ENCODE peak calls at places on chromosomes 6 and 20, in eight cellular contexts. M is HepG2, A is endothelial cell of umbilical vein, U is psoas muscle, Z is upper lobe of right lung, F is fibroblast of lung, I is adrenal gland, K is testis. T is an unnamed sample.

GRCh38 chr20:19757487-19757972 is 528 bp upstream of the RIN2 start:
- DNase-seq in K (peak; percentile 83), A (peak; percentile 80), I (peak; percentile 85), Z (peak; percentile 91), M (peak; percentile 60), F (peak; percentile 77), U (peak; percentile 88), T (no peak)

GRCh38 chr20:37879843-37880242 is 23.1 kb upstream of the VSTM2L start:
- DNase-seq in U (no peak), M (no peak), K (no peak), Z (no peak), F (no peak), I (no peak), A (no peak), T (no peak)

GRCh38 chr6:121917834-121918559 is 481.5 kb upstream of the HSF2 start:
- DNase-seq in A (peak; percentile 7), F (peak; percentile 40), Z (no peak), K (no peak), U (no peak), I (no peak), M (no peak), T (no peak)

GRCh38 chr20:59723607-59724456 is 119.5 kb downstream of the PHACTR3 start:
- DNase-seq in Z (peak; percentile 49), I (no peak), K (no peak), F (no peak), A (no peak), M (no peak), U (no peak), T (peak; percentile 15)

GRCh38 chr6:169162249-169162967 is 91.2 kb downstream of the THBS2 start:
- DNase-seq in U (no peak), I (no peak), F (no peak), K (no peak), A (no peak), M (no peak), Z (no peak), T (no peak)

GRCh38 chr6:21360353-21360752 is 233.2 kb upstream of the SOX4 start:
- DNase-seq in M (no peak), U (no peak), A (no peak), Z (no peak), I (no peak), F (no peak), K (no peak), T (no peak)

GRCh38 chr6:13711384-13711725 is 280 bp downstream of the RANBP9 start:
- DNase-seq in F (peak; percentile 65), A (no peak), Z (no peak), U (no peak), K (no peak), M (no peak), I (peak; percentile 69), T (no peak)

GRCh38 chr6:42295688-42296087 is 78.0 kb upstream of the MRPS10 start:
- DNase-seq in M (no peak), K (no peak), I (no peak), U (no peak), F (no peak), A (no peak), Z (no peak), T (no peak)

GRCh38 chr6:110190726-110191125 is 10.5 kb downstream of the CDC40 start:
- DNase-seq in I (no peak), A (no peak), Z (no peak), M (no peak), K (no peak), U (no peak), F (no peak), T (no peak)

GRCh38 chr6:147037881-147038280 is 166.3 kb upstream of the STXBP5 start:
- DNase-seq in A (no peak), F (no peak), Z (no peak), U (no peak), K (no peak), I (no peak), M (no peak), T (no peak)

GRCh38 chr6:44285552-44286284 is 15.5 kb downstream of the TMEM151B start:
- DNase-seq in A (no peak), K (no peak), Z (no peak), M (no peak), I (no peak), U (no peak), F (peak; percentile 8), T (peak; percentile 45)

GRCh38 chr6:125363360-125364121 is 61.8 kb upstream of the HDDC2 start:
- DNase-seq in F (peak; percentile 58), K (peak; percentile 94), A (peak; percentile 64), Z (peak; percentile 64), U (peak; percentile 54), I (peak; percentile 41), M (peak; percentile 10), T (peak; percentile 85)

GRCh38 chr6:136717297-136717990 is 74.8 kb downstream of the MAP3K5 start:
- DNase-seq in U (no peak), A (peak; percentile 70), F (peak; percentile 51), Z (no peak), K (no peak), M (no peak), I (no peak), T (no peak)

GRCh38 chr6:32146687-32147086 is 5.1 kb downstream of the PRRT1 start:
- DNase-seq in K (no peak), I (no peak), A (no peak), M (no peak), Z (no peak), U (no peak), F (no peak), T (no peak)

GRCh38 chr6:156269751-156270369 is 507.3 kb upstream of the ARID1B start:
- DNase-seq in A (no peak), M (no peak), K (no peak), Z (no peak), I (no peak), U (no peak), F (no peak), T (no peak)

GRCh38 chr6:56953597-56954388 is 1.1 kb upstream of the BEND6 start:
- DNase-seq in M (no peak), I (no peak), U (no peak), F (no peak), Z (no peak), A (peak; percentile 19), K (no peak), T (peak; percentile 26)

GRCh38 chr20:31695849-31696804 is 26.5 kb downstream of the BCL2L1 start:
- DNase-seq in F (peak; percentile 74), M (peak; percentile 100), I (peak; percentile 87), A (peak; percentile 54), U (peak; percentile 77), K (no peak), Z (no peak), T (no peak)

GRCh38 chr6:49744259-49744658 is at the start of gene CRISP3:
- DNase-seq in U (no peak), Z (no peak), K (no peak), A (no peak), F (no peak), I (no peak), M (peak; percentile 9), T (no peak)

GRCh38 chr6:151546941-151547659 is 53.3 kb downstream of the CCDC170 start:
- DNase-seq in K (peak; percentile 26), U (no peak), F (no peak), I (no peak), A (no peak), M (no peak), Z (no peak), T (no peak)

GRCh38 chr6:14270925-14271791 is 153.6 kb downstream of the CD83 start:
- DNase-seq in K (no peak), M (no peak), Z (no peak), A (no peak), U (peak; percentile 22), I (no peak), F (peak; percentile 98), T (no peak)

GRCh38 chr20:14617123-14617522 is 279.7 kb upstream of the FLRT3 start:
- DNase-seq in I (no peak), F (peak; percentile 7), U (no peak), K (no peak), Z (no peak), M (no peak), A (no peak), T (no peak)

GRCh38 chr6:30685977-30686907 is at the start of gene PPP1R18:
- DNase-seq in M (no peak), K (peak; percentile 64), Z (peak; percentile 89), I (peak; percentile 85), F (no peak), U (peak; percentile 87), A (peak; percentile 28), T (peak; percentile 72)

GRCh38 chr6:112663705-112664104 is 316.6 kb downstream of the RFPL4B start:
- DNase-seq in F (no peak), A (no peak), U (no peak), M (no peak), K (no peak), I (no peak), Z (no peak), T (no peak)

DNA sequence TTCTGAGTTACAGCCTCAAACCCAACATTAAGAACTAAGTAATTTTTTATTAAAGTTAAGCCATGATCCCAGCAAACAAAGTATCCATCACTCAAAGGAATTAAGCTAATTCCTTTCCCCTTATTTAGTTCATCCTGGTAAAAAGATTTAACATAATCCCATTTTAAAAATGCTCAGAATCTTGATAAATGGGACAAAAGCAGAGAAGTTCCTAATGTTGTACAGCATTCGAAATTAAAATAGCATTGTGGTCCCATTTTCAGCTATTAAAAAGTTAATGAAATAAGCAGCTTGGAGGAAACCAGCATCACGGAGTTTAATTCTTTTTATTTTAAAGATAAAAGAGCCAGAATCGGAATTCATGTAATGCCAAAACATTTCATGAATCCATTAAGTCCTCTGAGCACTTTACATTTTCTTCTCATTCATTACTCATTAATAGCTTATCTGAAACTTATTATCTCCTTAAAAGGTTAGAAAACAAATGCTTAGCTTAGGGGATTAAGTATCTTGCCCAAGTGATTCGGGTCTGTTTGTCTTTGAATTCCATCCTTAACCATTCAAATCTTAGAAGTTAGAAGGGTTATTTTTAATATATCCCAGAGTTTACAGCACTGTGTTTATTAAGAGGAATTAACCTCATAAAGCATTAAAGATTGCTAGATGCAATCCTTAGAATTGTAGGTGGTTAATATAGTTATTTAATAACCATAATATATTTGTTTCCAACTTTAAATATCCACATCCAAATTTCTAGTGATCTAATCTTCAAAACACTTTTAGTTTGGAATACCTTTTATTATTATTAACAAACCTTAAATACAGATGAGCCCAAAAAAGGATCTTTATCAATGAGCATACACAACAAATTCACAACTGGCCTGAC is 11.2 kb downstream of the RBM39 start:
- DNase-seq in K (no peak), U (no peak), A (no peak), M (no peak), Z (no peak), F (no peak), I (no peak), T (no peak)
- H3K4me1 ChIP-seq in K (peaks cover 23% of the 10 kb centered on the region), U (peaks cover 59% of the 10 kb centered on the region), A (peaks cover 8% of the 10 kb centered on the region), M (peaks cover 52% of the 10 kb centered on the region), Z (peaks cover 52% of the 10 kb centered on the region), F (peaks cover 2% of the 10 kb centered on the region), I (peaks cover 22% of the 10 kb centered on the region), T (peaks cover 19% of the 10 kb centered on the region)

GRCh38 chr20:18506744-18507143 is 996 bp upstream of the SEC23B start:
- DNase-seq in M (no peak), I (no peak), A (no peak), K (no peak), F (no peak), U (no peak), Z (no peak), T (no peak)
- H3K4me3 ChIP-seq in M (peak overlapping the region; percentile 88), I (no peak overlapping the region), A (peak overlapping the region; percentile 14), K (peak overlapping the region; percentile 65), F (peak overlapping the region; percentile 98), U (peak overlapping the region; percentile 95), Z (peak overlapping the region; percentile 92), T (peak overlapping the region; percentile 80)

GRCh38 chr20:986733-987355 is 15.3 kb downstream of the RSPO4 start:
- DNase-seq in Z (no peak), I (no peak), U (no peak), F (no peak), A (no peak), M (no peak), K (no peak), T (peak; percentile 12)
- H3K27me3 ChIP-seq in Z (peaks cover 6% of the 10 kb centered on the region), I (peaks cover 11% of the 10 kb centered on the region), U (peaks cover 36% of the 10 kb centered on the region), F (no peaks in the 10 kb centered on the region), A (no peaks in the 10 kb centered on the region), M (peaks cover 3% of the 10 kb centered on the region), K (no peaks in the 10 kb centered on the region), T (peaks cover 16% of the 10 kb centered on the region)

GRCh38 chr6:85580878-85581267 is 12.8 kb downstream of the SNX14 start:
- DNase-seq in U (peak; percentile 67), M (peak; percentile 54), Z (no peak), K (no peak), F (peak; percentile 80), A (no peak), I (peak; percentile 75), T (no peak)
- H3K4me1 ChIP-seq in U (peaks cover 49% of the 10 kb centered on the region), M (peaks cover 43% of the 10 kb centered on the region), Z (no peaks in the 10 kb centered on the region), K (no peaks in the 10 kb centered on the region), F (peaks cover 16% of the 10 kb centered on the region), A (peaks cover 7% of the 10 kb centered on the region), I (peaks cover 6% of the 10 kb centered on the region), T (peaks cover 7% of the 10 kb centered on the region)

T was measured in A673.